ENCODE peak calls at places on chromosomes 16 and 17, in six cellular contexts. E, G, I, N, X and H are unnamed samples.

GRCh38 chr16:12341423-12341822 is 364.9 kb downstream of the SNX29 start:
- DNase-seq in E (peak), G (no peak), I (no peak), N (no peak), X (no peak), H (no peak)

GRCh38 chr16:65727534-65728137 is 605.8 kb upstream of the CDH11 start:
- DNase-seq in E (no peak), G (no peak), I (no peak), N (no peak), X (no peak), H (no peak)

GRCh38 chr16:86307518-86307903 is 202.8 kb upstream of the FOXF1 start:
- DNase-seq in E (peak), G (no peak), I (no peak), N (no peak), X (no peak), H (no peak)

GRCh38 chr16:86457621-86458456 is 52.5 kb upstream of the FOXF1 start:
- DNase-seq in E (peak), G (no peak), I (no peak), N (no peak), X (no peak), H (no peak)

GRCh38 chr17:27613425-27613824 is 17.6 kb upstream of the LGALS9 start:
- DNase-seq in E (no peak), G (peak), I (no peak), N (no peak), X (no peak), H (no peak)

GRCh38 chr17:79659376-79659775 is 48.5 kb upstream of the RBFOX3 start:
- DNase-seq in E (no peak), G (no peak), I (peak), N (no peak), X (no peak), H (no peak)

GRCh38 chr16:56637814-56638750 is at the start of gene MT1A:
- DNase-seq in E (peak), G (peak), I (peak), N (no peak), X (peak), H (peak)

GRCh38 chr16:71954699-71955195 is 45.5 kb downstream of the PKD1L3 start:
- DNase-seq in E (no peak), G (no peak), I (no peak), N (no peak), X (no peak), H (no peak)

GRCh38 chr16:52773026-52773425 is 226.1 kb upstream of the TOX3 start:
- DNase-seq in E (no peak), G (no peak), I (no peak), N (no peak), X (no peak), H (no peak)

GRCh38 chr16:4450921-4451619 is 23.4 kb downstream of the NMRAL1 start:
- DNase-seq in E (no peak), G (no peak), I (no peak), N (no peak), X (no peak), H (no peak)

GRCh38 chr17:8060274-8060673 is 21.4 kb downstream of the ALOX15B start:
- DNase-seq in E (peak), G (no peak), I (peak), N (peak), X (no peak), H (no peak)

GRCh38 chr17:80034977-80035686 is 540 bp downstream of the TBC1D16 start:
- DNase-seq in E (peak), G (peak), I (peak), N (peak), X (no peak), H (peak)

GRCh38 chr16:85783441-85783840 is 15.9 kb downstream of the EMC8 start:
- DNase-seq in E (no peak), G (no peak), I (no peak), N (no peak), X (no peak), H (no peak)

GRCh38 chr17:41773190-41773588 is 13.3 kb downstream of the JUP start:
- DNase-seq in E (peak), G (peak), I (peak), N (no peak), X (peak), H (peak)

GRCh38 chr17:27563532-27563931 is 67.5 kb upstream of the LGALS9 start:
- DNase-seq in E (no peak), G (no peak), I (no peak), N (no peak), X (no peak), H (no peak)

GRCh38 chr16:27611340-27611739 is 61.4 kb downstream of the KATNIP start:
- DNase-seq in E (no peak), G (no peak), I (no peak), N (no peak), X (no peak), H (no peak)

GRCh38 chr16:50208460-50208931 is 55.4 kb downstream of the TENT4B start:
- DNase-seq in E (no peak), G (no peak), I (peak), N (no peak), X (no peak), H (no peak)

GRCh38 chr17:26765860-26766709 is 527.8 kb upstream of the WSB1 start:
- DNase-seq in E (no peak), G (peak), I (no peak), N (no peak), X (no peak), H (peak)

GRCh38 chr17:2181206-2181983 is 122.2 kb downstream of the SMG6 start:
- DNase-seq in E (peak), G (peak), I (no peak), N (no peak), X (peak), H (no peak)

GRCh38 chr17:67452681-67453554 is 75.8 kb downstream of the PITPNC1 start:
- DNase-seq in E (no peak), G (no peak), I (peak), N (no peak), X (no peak), H (no peak)

GRCh38 chr16:3058173-3059030 is 7.0 kb upstream of the IL32 start:
- DNase-seq in E (peak), G (peak), I (peak), N (peak), X (peak), H (peak)

GRCh38 chr16:85916141-85916890 is 17.4 kb downstream of the IRF8 start:
- DNase-seq in E (peak), G (no peak), I (peak), N (no peak), X (peak), H (no peak)

GRCh38 chr16:3945751-3946603 is 65.5 kb upstream of the CREBBP start:
- DNase-seq in E (peak), G (peak), I (peak), N (no peak), X (no peak), H (no peak)

GRCh38 chr17:19744492-19744891 is 3.6 kb downstream of the ALDH3A1 start:
- DNase-seq in E (no peak), G (no peak), I (no peak), N (no peak), X (no peak), H (no peak)

GRCh38 chr16:10949424-10949970 is 5.1 kb downstream of the CLEC16A start:
- DNase-seq in E (peak), G (peak), I (no peak), N (peak), X (no peak), H (peak)

GRCh38 chr17:2094891-2095535 is 40.1 kb downstream of the HIC1 start:
- DNase-seq in E (peak), G (peak), I (peak), N (no peak), X (peak), H (no peak)

GRCh38 chr17:7237266-7237760 is 1.9 kb downstream of the PHF23 start:
- DNase-seq in E (no peak), G (no peak), I (no peak), N (no peak), X (no peak), H (no peak)

GRCh38 chr17:68057531-68057952 is 22.0 kb downstream of the KPNA2 start:
- DNase-seq in E (peak), G (no peak), I (peak), N (peak), X (no peak), H (no peak)

GRCh38 chr16:27932542-27933178 is 130.9 kb downstream of the GSG1L start:
- DNase-seq in E (no peak), G (no peak), I (no peak), N (no peak), X (no peak), H (no peak)

GRCh38 chr16:15440852-15441251 is 6.5 kb downstream of the BMERB1 start:
- DNase-seq in E (peak), G (no peak), I (peak), N (no peak), X (no peak), H (no peak)

GRCh38 chr16:1923299-1924034 is 5.3 kb upstream of the HS3ST6 start:
- DNase-seq in E (peak), G (no peak), I (peak), N (peak), X (no peak), H (no peak)

GRCh38 chr16:56421976-56422669 is 3.2 kb downstream of the AMFR start:
- DNase-seq in E (no peak), G (no peak), I (no peak), N (no peak), X (no peak), H (no peak)

GRCh38 chr16:56789360-56789759 is 59.4 kb downstream of the NUP93 start:
- DNase-seq in E (peak), G (no peak), I (peak), N (no peak), X (no peak), H (peak)

GRCh38 chr17:27846042-27846655 is 45.8 kb upstream of the NOS2 start:
- DNase-seq in E (no peak), G (no peak), I (peak), N (peak), X (no peak), H (no peak)

GRCh38 chr17:1331708-1332107 is 52.2 kb downstream of the TRARG1 start:
- DNase-seq in E (no peak), G (no peak), I (no peak), N (peak), X (peak), H (no peak)

GRCh38 chr17:81959362-81960129 is 1.4 kb downstream of the NOTUM start:
- DNase-seq in E (peak), G (peak), I (peak), N (peak), X (peak), H (peak)

GRCh38 chr17:81960130-81960958 is 643 bp downstream of the NOTUM start:
- DNase-seq in E (no peak), G (no peak), I (no peak), N (no peak), X (no peak), H (no peak)

GRCh38 chr17:81961554-81962498 is 839 bp upstream of the NOTUM start:
- DNase-seq in E (no peak), G (no peak), I (no peak), N (no peak), X (no peak), H (no peak)

GRCh38 chr17:81962499-81963441 is 1.8 kb upstream of the NOTUM start:
- DNase-seq in E (no peak), G (no peak), I (no peak), N (no peak), X (no peak), H (no peak)

DNA sequence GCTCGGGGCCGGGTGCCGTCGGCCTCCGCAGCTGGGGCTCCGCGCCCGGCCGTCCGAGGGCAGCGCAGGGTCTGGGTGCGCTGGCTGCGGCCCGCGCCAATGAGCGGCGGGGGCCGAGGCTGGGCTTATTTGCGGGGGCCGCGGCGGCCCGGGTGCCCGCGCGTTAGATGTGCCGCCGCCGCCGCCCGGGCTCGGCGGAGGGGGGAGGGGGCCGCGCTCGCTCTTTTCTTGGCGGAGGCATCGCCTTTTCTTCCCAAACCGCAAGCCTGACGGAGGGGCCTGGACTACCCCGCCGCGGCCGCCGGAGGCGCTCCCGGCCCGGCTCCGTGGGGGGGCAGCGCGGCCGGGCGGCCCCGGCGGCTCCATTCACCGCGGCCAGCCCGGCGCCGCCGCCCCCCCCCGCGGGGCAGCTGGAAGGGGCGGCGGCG is at the start of gene NOTUM:
- DNase-seq in E (peak), G (no peak), I (no peak), N (no peak), X (no peak), H (no peak)
- H3K4me3 ChIP-seq in E (no peak), G (no peak), I (no peak), N (peak), X (peak), H (peak)

DNA sequence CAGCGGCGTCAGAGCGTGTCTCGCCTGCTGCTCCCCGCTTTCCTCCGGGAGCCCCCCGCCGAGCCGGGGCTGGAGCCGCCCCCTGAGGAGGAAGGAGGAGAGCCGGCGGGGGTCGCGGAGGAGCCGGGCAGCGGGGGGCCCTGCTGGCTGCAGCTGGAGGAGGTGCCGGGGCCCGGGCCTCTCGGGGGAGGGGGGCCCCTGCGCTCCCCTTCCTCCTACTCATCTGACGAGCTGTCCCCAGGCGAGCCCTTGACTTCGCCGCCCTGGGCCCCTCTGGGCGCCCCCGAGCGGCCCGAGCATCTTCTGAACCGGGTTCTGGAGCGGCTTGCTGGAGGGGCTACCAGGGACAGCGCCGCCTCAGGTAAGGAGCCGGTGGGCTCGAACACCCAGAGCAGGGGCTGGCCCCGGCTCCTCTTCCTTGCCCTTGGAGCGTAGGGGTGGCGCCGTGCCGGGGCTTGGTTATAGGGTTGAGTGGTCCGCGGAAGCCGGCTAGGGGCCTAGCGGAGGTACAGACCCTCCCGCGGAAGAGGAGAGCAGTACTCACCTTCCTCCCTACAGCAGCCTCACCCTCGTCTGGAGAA is 841 bp downstream of the RAPGEFL1 start:
- DNase-seq in E (no peak), G (no peak), I (no peak), N (no peak), X (no peak), H (no peak)
- H3K4me3 ChIP-seq in E (no peak), G (no peak), I (peak), N (peak), X (peak), H (peak)

GRCh38 chr16:8806272-8806983 is 8.8 kb downstream of the PMM2 start:
- DNase-seq in E (no peak), G (no peak), I (no peak), N (no peak), X (no peak), H (no peak)
- H3K4me3 ChIP-seq in E (no peak), G (no peak), I (no peak), N (no peak), X (no peak), H (no peak)

GRCh38 chr17:45370949-45371413 is 54.2 kb upstream of the MAP3K14 start:
- DNase-seq in E (no peak), G (no peak), I (no peak), N (no peak), X (no peak), H (no peak)
- H3K4me3 ChIP-seq in E (no peak), G (no peak), I (no peak), N (no peak), X (no peak), H (peak)